ENCODE peak calls at places on chromosomes 1 and 21, in nine cellular contexts. One of them, this sample, is unnamed.

GRCh38 chr1:46960250-46960649 is 19.0 kb upstream of the CYP4A11 start:
- DNase-seq in heart left ventricle: no peak
- DNase-seq in choroid plexus epithelial cell: no peak
- DNase-seq in cardiac muscle cell: no peak
- DNase-seq in progenitor cell of endocrine pancreas: no peak
- DNase-seq in GM23338: no peak
- DNase-seq in A549: no peak
- DNase-seq in fibroblast of mammary gland: no peak
- DNase-seq in astrocyte: no peak
- DNase-seq in this sample: no peak

GRCh38 chr1:154614247-154614646 is 6.3 kb upstream of the ADAR start:
- DNase-seq in heart left ventricle: no peak
- DNase-seq in choroid plexus epithelial cell: no peak
- DNase-seq in cardiac muscle cell: no peak
- DNase-seq in progenitor cell of endocrine pancreas: no peak
- DNase-seq in GM23338: peak; percentile 47
- DNase-seq in A549: no peak
- DNase-seq in fibroblast of mammary gland: no peak
- DNase-seq in astrocyte: no peak
- DNase-seq in this sample: no peak

GRCh38 chr1:236851871-236852270 is 56.8 kb downstream of the MTR start:
- DNase-seq in heart left ventricle: no peak
- DNase-seq in choroid plexus epithelial cell: no peak
- DNase-seq in cardiac muscle cell: no peak
- DNase-seq in progenitor cell of endocrine pancreas: no peak
- DNase-seq in GM23338: no peak
- DNase-seq in A549: no peak
- DNase-seq in fibroblast of mammary gland: no peak
- DNase-seq in astrocyte: peak; percentile 23
- DNase-seq in this sample: no peak

GRCh38 chr21:45054162-45054926 is 20.0 kb upstream of the ADARB1 start:
- DNase-seq in heart left ventricle: no peak
- DNase-seq in choroid plexus epithelial cell: no peak
- DNase-seq in cardiac muscle cell: no peak
- DNase-seq in progenitor cell of endocrine pancreas: no peak
- DNase-seq in GM23338: no peak
- DNase-seq in A549: no peak
- DNase-seq in fibroblast of mammary gland: no peak
- DNase-seq in astrocyte: no peak
- DNase-seq in this sample: no peak

GRCh38 chr1:98644510-98644909 is 17.0 kb upstream of the SNX7 start:
- DNase-seq in heart left ventricle: no peak
- DNase-seq in choroid plexus epithelial cell: no peak
- DNase-seq in cardiac muscle cell: no peak
- DNase-seq in progenitor cell of endocrine pancreas: no peak
- DNase-seq in GM23338: no peak
- DNase-seq in A549: no peak
- DNase-seq in fibroblast of mammary gland: no peak
- DNase-seq in astrocyte: no peak
- DNase-seq in this sample: no peak

GRCh38 chr1:225441314-225442119 is 13.7 kb upstream of the LBR start:
- DNase-seq in heart left ventricle: no peak
- DNase-seq in choroid plexus epithelial cell: peak; percentile 45
- DNase-seq in cardiac muscle cell: no peak
- DNase-seq in progenitor cell of endocrine pancreas: no peak
- DNase-seq in GM23338: no peak
- DNase-seq in A549: peak; percentile 72
- DNase-seq in fibroblast of mammary gland: peak; percentile 18
- DNase-seq in astrocyte: no peak
- DNase-seq in this sample: no peak

GRCh38 chr1:1573843-1574720 is 581 bp downstream of the SSU72 start:
- DNase-seq in heart left ventricle: peak; percentile 67
- DNase-seq in choroid plexus epithelial cell: peak; percentile 78
- DNase-seq in cardiac muscle cell: peak; percentile 83
- DNase-seq in progenitor cell of endocrine pancreas: no peak
- DNase-seq in GM23338: peak; percentile 76
- DNase-seq in A549: peak; percentile 56
- DNase-seq in fibroblast of mammary gland: peak; percentile 62
- DNase-seq in astrocyte: peak; percentile 41
- DNase-seq in this sample: peak; percentile 62

GRCh38 chr1:202063093-202063492 is 52.7 kb downstream of the ELF3 start:
- DNase-seq in heart left ventricle: no peak
- DNase-seq in choroid plexus epithelial cell: peak; percentile 53
- DNase-seq in cardiac muscle cell: no peak
- DNase-seq in progenitor cell of endocrine pancreas: no peak
- DNase-seq in GM23338: peak; percentile 38
- DNase-seq in A549: peak; percentile 95
- DNase-seq in fibroblast of mammary gland: peak; percentile 56
- DNase-seq in astrocyte: no peak
- DNase-seq in this sample: no peak

GRCh38 chr1:26145041-26145959 is 13.6 kb upstream of the FAM110D start:
- DNase-seq in heart left ventricle: peak; percentile 78
- DNase-seq in choroid plexus epithelial cell: peak; percentile 92
- DNase-seq in cardiac muscle cell: peak; percentile 93
- DNase-seq in progenitor cell of endocrine pancreas: peak; percentile 67
- DNase-seq in GM23338: peak; percentile 97
- DNase-seq in A549: peak; percentile 80
- DNase-seq in fibroblast of mammary gland: peak; percentile 84
- DNase-seq in astrocyte: peak; percentile 53
- DNase-seq in this sample: peak; percentile 90

GRCh38 chr1:214660900-214661299 is 57.9 kb downstream of the CENPF start:
- DNase-seq in heart left ventricle: no peak
- DNase-seq in choroid plexus epithelial cell: peak; percentile 96
- DNase-seq in cardiac muscle cell: peak; percentile 37
- DNase-seq in progenitor cell of endocrine pancreas: peak; percentile 13
- DNase-seq in GM23338: peak; percentile 39
- DNase-seq in A549: peak; percentile 43
- DNase-seq in fibroblast of mammary gland: peak; percentile 87
- DNase-seq in astrocyte: peak; percentile 68
- DNase-seq in this sample: peak; percentile 42

GRCh38 chr1:23018661-23019093 is 591 bp upstream of the KDM1A start:
- DNase-seq in heart left ventricle: no peak
- DNase-seq in choroid plexus epithelial cell: no peak
- DNase-seq in cardiac muscle cell: no peak
- DNase-seq in progenitor cell of endocrine pancreas: no peak
- DNase-seq in GM23338: peak; percentile 42
- DNase-seq in A549: no peak
- DNase-seq in fibroblast of mammary gland: no peak
- DNase-seq in astrocyte: no peak
- DNase-seq in this sample: no peak

GRCh38 chr1:178399177-178399728 is 97.5 kb downstream of the CLEC20A start:
- DNase-seq in heart left ventricle: no peak
- DNase-seq in choroid plexus epithelial cell: no peak
- DNase-seq in cardiac muscle cell: no peak
- DNase-seq in progenitor cell of endocrine pancreas: no peak
- DNase-seq in GM23338: no peak
- DNase-seq in A549: no peak
- DNase-seq in fibroblast of mammary gland: no peak
- DNase-seq in astrocyte: no peak
- DNase-seq in this sample: peak; percentile 38

GRCh38 chr1:178393370-178393769 is 103.4 kb downstream of the CLEC20A start:
- DNase-seq in heart left ventricle: no peak
- DNase-seq in choroid plexus epithelial cell: no peak
- DNase-seq in cardiac muscle cell: no peak
- DNase-seq in progenitor cell of endocrine pancreas: no peak
- DNase-seq in GM23338: no peak
- DNase-seq in A549: no peak
- DNase-seq in fibroblast of mammary gland: no peak
- DNase-seq in astrocyte: no peak
- DNase-seq in this sample: no peak

GRCh38 chr1:178397678-178398077 is 99.1 kb downstream of the CLEC20A start:
- DNase-seq in heart left ventricle: no peak
- DNase-seq in choroid plexus epithelial cell: no peak
- DNase-seq in cardiac muscle cell: no peak
- DNase-seq in progenitor cell of endocrine pancreas: no peak
- DNase-seq in GM23338: no peak
- DNase-seq in A549: peak; percentile 9
- DNase-seq in fibroblast of mammary gland: peak; percentile 34
- DNase-seq in astrocyte: no peak
- DNase-seq in this sample: peak; percentile 84

GRCh38 chr1:178396789-178397188 is 100.0 kb downstream of the CLEC20A start:
- DNase-seq in heart left ventricle: no peak
- DNase-seq in choroid plexus epithelial cell: no peak
- DNase-seq in cardiac muscle cell: no peak
- DNase-seq in progenitor cell of endocrine pancreas: no peak
- DNase-seq in GM23338: no peak
- DNase-seq in A549: no peak
- DNase-seq in fibroblast of mammary gland: no peak
- DNase-seq in astrocyte: no peak
- DNase-seq in this sample: no peak
- TF ChIP-seq CTCF in heart left ventricle: peak; percentile 12
- TF ChIP-seq CTCF in choroid plexus epithelial cell: no peak
- TF ChIP-seq CTCF in cardiac muscle cell: no peak
- TF ChIP-seq CTCF in progenitor cell of endocrine pancreas: peak; percentile 23
- TF ChIP-seq CTCF in GM23338: no peak
- TF ChIP-seq CTCF in A549: no peak
- TF ChIP-seq CTCF in fibroblast of mammary gland: no peak
- TF ChIP-seq CTCF in astrocyte: no peak
- TF ChIP-seq CTCF in this sample: no peak

GRCh38 chr1:29706936-29707335 is 470.6 kb downstream of the PTPRU start:
- DNase-seq in heart left ventricle: no peak
- DNase-seq in choroid plexus epithelial cell: peak; percentile 54
- DNase-seq in cardiac muscle cell: peak; percentile 81
- DNase-seq in progenitor cell of endocrine pancreas: peak; percentile 52
- DNase-seq in GM23338: peak; percentile 94
- DNase-seq in A549: peak; percentile 54
- DNase-seq in fibroblast of mammary gland: peak; percentile 45
- DNase-seq in astrocyte: peak; percentile 41
- DNase-seq in this sample: peak; percentile 70
- TF ChIP-seq CTCF in heart left ventricle: peak; percentile 21
- TF ChIP-seq CTCF in choroid plexus epithelial cell: peak; percentile 61
- TF ChIP-seq CTCF in cardiac muscle cell: peak; percentile 66
- TF ChIP-seq CTCF in progenitor cell of endocrine pancreas: peak; percentile 55
- TF ChIP-seq CTCF in GM23338: peak; percentile 83
- TF ChIP-seq CTCF in A549: peak; percentile 26
- TF ChIP-seq CTCF in fibroblast of mammary gland: peak; percentile 42
- TF ChIP-seq CTCF in astrocyte: no peak
- TF ChIP-seq CTCF in this sample: peak; percentile 62

GRCh38 chr1:52365746-52366516 is at the start of gene CC2D1B:
- DNase-seq in heart left ventricle: peak; percentile 98
- DNase-seq in choroid plexus epithelial cell: peak; percentile 99
- DNase-seq in cardiac muscle cell: peak; percentile 99
- DNase-seq in progenitor cell of endocrine pancreas: peak; percentile 100
- DNase-seq in GM23338: peak; percentile 98
- DNase-seq in A549: peak; percentile 97
- DNase-seq in fibroblast of mammary gland: peak; percentile 94
- DNase-seq in astrocyte: peak; percentile 91
- DNase-seq in this sample: peak; percentile 98
- TF ChIP-seq CTCF in heart left ventricle: peak; percentile 23
- TF ChIP-seq CTCF in choroid plexus epithelial cell: no peak
- TF ChIP-seq CTCF in cardiac muscle cell: no peak
- TF ChIP-seq CTCF in progenitor cell of endocrine pancreas: peak; percentile 35
- TF ChIP-seq CTCF in GM23338: no peak
- TF ChIP-seq CTCF in A549: no peak
- TF ChIP-seq CTCF in fibroblast of mammary gland: no peak
- TF ChIP-seq CTCF in astrocyte: no peak
- TF ChIP-seq CTCF in this sample: no peak

GRCh38 chr1:219415915-219416314 is 197.0 kb downstream of the ZC3H11B start:
- DNase-seq in heart left ventricle: no peak
- DNase-seq in choroid plexus epithelial cell: no peak
- DNase-seq in cardiac muscle cell: no peak
- DNase-seq in progenitor cell of endocrine pancreas: no peak
- DNase-seq in GM23338: no peak
- DNase-seq in A549: no peak
- DNase-seq in fibroblast of mammary gland: no peak
- DNase-seq in astrocyte: no peak
- DNase-seq in this sample: no peak

GRCh38 chr1:219417610-219418009 is 195.3 kb downstream of the ZC3H11B start:
- DNase-seq in heart left ventricle: peak; percentile 38
- DNase-seq in choroid plexus epithelial cell: no peak
- DNase-seq in cardiac muscle cell: no peak
- DNase-seq in progenitor cell of endocrine pancreas: no peak
- DNase-seq in GM23338: no peak
- DNase-seq in A549: no peak
- DNase-seq in fibroblast of mammary gland: no peak
- DNase-seq in astrocyte: no peak
- DNase-seq in this sample: no peak

GRCh38 chr1:219415433-219415832 is 197.5 kb downstream of the ZC3H11B start:
- DNase-seq in heart left ventricle: no peak
- DNase-seq in choroid plexus epithelial cell: no peak
- DNase-seq in cardiac muscle cell: no peak
- DNase-seq in progenitor cell of endocrine pancreas: no peak
- DNase-seq in GM23338: no peak
- DNase-seq in A549: no peak
- DNase-seq in fibroblast of mammary gland: no peak
- DNase-seq in astrocyte: no peak
- DNase-seq in this sample: no peak

GRCh38 chr1:219419135-219419534 is 193.8 kb downstream of the ZC3H11B start:
- DNase-seq in heart left ventricle: no peak
- DNase-seq in choroid plexus epithelial cell: no peak
- DNase-seq in cardiac muscle cell: no peak
- DNase-seq in progenitor cell of endocrine pancreas: no peak
- DNase-seq in GM23338: no peak
- DNase-seq in A549: no peak
- DNase-seq in fibroblast of mammary gland: peak; percentile 16
- DNase-seq in astrocyte: no peak
- DNase-seq in this sample: no peak

GRCh38 chr1:219416598-219417238 is 196.2 kb downstream of the ZC3H11B start:
- DNase-seq in heart left ventricle: peak; percentile 39
- DNase-seq in choroid plexus epithelial cell: peak; percentile 75
- DNase-seq in cardiac muscle cell: peak; percentile 69
- DNase-seq in progenitor cell of endocrine pancreas: no peak
- DNase-seq in GM23338: peak; percentile 75
- DNase-seq in A549: peak; percentile 58
- DNase-seq in fibroblast of mammary gland: peak; percentile 63
- DNase-seq in astrocyte: peak; percentile 18
- DNase-seq in this sample: peak; percentile 85
- TF ChIP-seq CTCF in heart left ventricle: peak; percentile 67
- TF ChIP-seq CTCF in choroid plexus epithelial cell: peak; percentile 81
- TF ChIP-seq CTCF in cardiac muscle cell: peak; percentile 77
- TF ChIP-seq CTCF in progenitor cell of endocrine pancreas: peak; percentile 61
- TF ChIP-seq CTCF in GM23338: peak; percentile 84
- TF ChIP-seq CTCF in A549: peak; percentile 67
- TF ChIP-seq CTCF in fibroblast of mammary gland: peak; percentile 80
- TF ChIP-seq CTCF in astrocyte: peak; percentile 71
- TF ChIP-seq CTCF in this sample: peak; percentile 92

GRCh38 chr1:20964540-20965484 is 177.7 kb upstream of the HP1BP3 start:
- DNase-seq in heart left ventricle: no peak
- DNase-seq in choroid plexus epithelial cell: peak; percentile 18
- DNase-seq in cardiac muscle cell: no peak
- DNase-seq in progenitor cell of endocrine pancreas: no peak
- DNase-seq in GM23338: peak; percentile 29
- DNase-seq in A549: no peak
- DNase-seq in fibroblast of mammary gland: no peak
- DNase-seq in astrocyte: no peak
- DNase-seq in this sample: no peak
- TF ChIP-seq CTCF in heart left ventricle: no peak
- TF ChIP-seq CTCF in choroid plexus epithelial cell: no peak
- TF ChIP-seq CTCF in cardiac muscle cell: no peak
- TF ChIP-seq CTCF in progenitor cell of endocrine pancreas: no peak
- TF ChIP-seq CTCF in GM23338: no peak
- TF ChIP-seq CTCF in A549: no peak
- TF ChIP-seq CTCF in fibroblast of mammary gland: no peak
- TF ChIP-seq CTCF in astrocyte: no peak
- TF ChIP-seq CTCF in this sample: no peak

DNA sequence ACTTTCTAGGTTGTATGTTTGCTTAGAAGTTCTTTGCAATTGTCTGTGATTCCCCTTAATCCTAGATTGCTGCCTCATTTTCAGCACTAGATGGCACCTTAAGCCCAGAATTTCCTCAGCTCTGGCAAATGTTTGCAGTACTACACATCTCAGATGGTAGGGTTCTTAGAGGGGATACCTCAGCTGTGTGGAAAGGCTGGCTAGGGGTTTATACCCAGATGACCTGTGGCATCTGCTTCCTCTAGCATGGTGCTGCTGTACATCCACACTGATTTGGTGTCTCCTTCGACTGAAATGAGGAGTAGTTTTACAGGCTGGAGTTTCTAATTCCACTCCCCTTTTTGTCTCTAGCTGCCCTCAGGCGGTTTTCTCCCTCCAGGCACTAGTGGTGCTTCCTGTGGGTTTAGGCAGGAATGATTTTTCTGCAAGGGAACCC is 23.5 kb downstream of the ASB17 start:
- DNase-seq in heart left ventricle: no peak
- DNase-seq in choroid plexus epithelial cell: peak; percentile 80
- DNase-seq in cardiac muscle cell: peak; percentile 66
- DNase-seq in progenitor cell of endocrine pancreas: no peak
- DNase-seq in GM23338: peak; percentile 82
- DNase-seq in A549: peak; percentile 53
- DNase-seq in fibroblast of mammary gland: peak; percentile 54
- DNase-seq in astrocyte: peak; percentile 16
- DNase-seq in this sample: peak; percentile 72
- TF ChIP-seq CTCF in heart left ventricle: no peak
- TF ChIP-seq CTCF in choroid plexus epithelial cell: peak; percentile 79
- TF ChIP-seq CTCF in cardiac muscle cell: peak; percentile 67
- TF ChIP-seq CTCF in progenitor cell of endocrine pancreas: peak; percentile 61
- TF ChIP-seq CTCF in GM23338: peak; percentile 91
- TF ChIP-seq CTCF in A549: peak; percentile 66
- TF ChIP-seq CTCF in fibroblast of mammary gland: peak; percentile 69
- TF ChIP-seq CTCF in astrocyte: peak; percentile 69
- TF ChIP-seq CTCF in this sample: peak; percentile 63